ENCODE peak calls at places on chromosomes 7 and 10, in five cellular contexts. K is CD4-positive, alpha-beta memory T cell; O is GM23248; Y is fibroblast of lung; G is EL. Z is an unnamed sample.

GRCh38 chr7:119842786-119843185 is 430.2 kb upstream of the KCND2 start:
- DNase-seq in K (no peak), O (no peak), Y (no peak), G (no peak), Z (no peak)

GRCh38 chr10:132162590-132163277 is 24.0 kb upstream of the DPYSL4 start:
- DNase-seq in K (no peak), O (no peak), Y (no peak), G (no peak), Z (no peak)

GRCh38 chr7:133112335-133112734 is 30.4 kb upstream of the CHCHD3 start:
- DNase-seq in K (no peak), O (no peak), Y (no peak), G (no peak), Z (no peak)

GRCh38 chr10:118112496-118113125 is 65.9 kb upstream of the RAB11FIP2 start:
- DNase-seq in K (no peak), O (no peak), Y (no peak), G (no peak), Z (no peak)

GRCh38 chr10:113273151-113273876 is 279.5 kb upstream of the HABP2 start:
- DNase-seq in K (no peak), O (peak), Y (no peak), G (no peak), Z (peak)

GRCh38 chr7:151178236-151178635 is 8.8 kb downstream of the ASB10 start:
- DNase-seq in K (no peak), O (no peak), Y (no peak), G (no peak), Z (no peak)

GRCh38 chr7:124722292-124722691 is 43.3 kb downstream of the GPR37 start:
- DNase-seq in K (no peak), O (no peak), Y (peak), G (peak), Z (no peak)

GRCh38 chr7:7166318-7166717 is 16.0 kb upstream of the C1GALT1 start:
- DNase-seq in K (no peak), O (no peak), Y (no peak), G (no peak), Z (no peak)

GRCh38 chr10:104322416-104322782 is 15.9 kb downstream of the ITPRIP start:
- DNase-seq in K (no peak), O (no peak), Y (no peak), G (no peak), Z (no peak)

GRCh38 chr7:54996391-54996790 is 22.4 kb upstream of the EGFR start:
- DNase-seq in K (no peak), O (peak), Y (no peak), G (peak), Z (no peak)

GRCh38 chr10:124560377-124560776 is 98.8 kb downstream of the LHPP start:
- DNase-seq in K (no peak), O (peak), Y (peak), G (peak), Z (no peak)

GRCh38 chr10:110500515-110500905 is 2.8 kb downstream of the DUSP5 start:
- DNase-seq in K (no peak), O (peak), Y (peak), G (peak), Z (no peak)

GRCh38 chr7:20219446-20220292 is 2.5 kb upstream of the MACC1 start:
- DNase-seq in K (no peak), O (peak), Y (peak), G (peak), Z (peak)

GRCh38 chr7:106313966-106314365 is 29.2 kb upstream of the NAMPT start:
- DNase-seq in K (no peak), O (no peak), Y (no peak), G (no peak), Z (peak)

GRCh38 chr10:32367793-32368453 is 21.0 kb upstream of the EPC1 start:
- DNase-seq in K (peak), O (peak), Y (peak), G (peak), Z (peak)

GRCh38 chr10:63866075-63866746 is 345.0 kb downstream of the REEP3 start:
- DNase-seq in K (peak), O (peak), Y (peak), G (peak), Z (peak)

GRCh38 chr7:2138146-2138765 is 94.5 kb downstream of the MAD1L1 start:
- DNase-seq in K (peak), O (no peak), Y (no peak), G (no peak), Z (peak)

GRCh38 chr7:87091487-87092066 is 32.1 kb upstream of the ELAPOR2 start:
- DNase-seq in K (no peak), O (no peak), Y (no peak), G (no peak), Z (no peak)

GRCh38 chr10:97574374-97575100 is 2.0 kb downstream of the ANKRD2 start:
- DNase-seq in K (no peak), O (peak), Y (peak), G (peak), Z (no peak)

GRCh38 chr10:60042262-60042661 is 135.9 kb upstream of the CCDC6 start:
- DNase-seq in K (no peak), O (no peak), Y (no peak), G (no peak), Z (no peak)

GRCh38 chr10:73865107-73865458 is 9.3 kb downstream of the CAMK2G start:
- DNase-seq in K (no peak), O (no peak), Y (no peak), G (no peak), Z (no peak)

GRCh38 chr7:66894463-66895080 is 26.5 kb upstream of the TMEM248 start:
- DNase-seq in K (no peak), O (peak), Y (peak), G (peak), Z (peak)

GRCh38 chr7:76333388-76334101 is 25.2 kb downstream of the YWHAG start:
- DNase-seq in K (no peak), O (no peak), Y (peak), G (no peak), Z (no peak)

GRCh38 chr10:59880976-59881510 is 25.3 kb downstream of the CCDC6 start:
- DNase-seq in K (no peak), O (no peak), Y (no peak), G (no peak), Z (no peak)

GRCh38 chr10:87585565-87586514 is 73.8 kb upstream of the PAPSS2 start:
- DNase-seq in K (no peak), O (peak), Y (no peak), G (peak), Z (no peak)

GRCh38 chr10:93437000-93437945 is 44.9 kb downstream of the MYOF start:
- DNase-seq in K (no peak), O (peak), Y (peak), G (peak), Z (no peak)

GRCh38 chr10:101767966-101768790 is 7.7 kb downstream of the FGF8 start:
- DNase-seq in K (no peak), O (no peak), Y (no peak), G (no peak), Z (no peak)

GRCh38 chr7:27112361-27112760 is 9.9 kb upstream of the HOXA2 start:
- DNase-seq in K (no peak), O (no peak), Y (peak), G (no peak), Z (no peak)

Z was measured in naive B cell.